ENCODE peak calls at places on chromosomes 16 and 17, in six cellular contexts. One of them, this sample, is unnamed.

GRCh38 chr16:4324871-4325740 is 9.2 kb downstream of the GLIS2 start:
- DNase-seq in heart left ventricle: no peak
- DNase-seq in CD4-positive, alpha-beta T cell: no peak
- DNase-seq in fibroblast of lung: no peak
- DNase-seq in AG09309: no peak
- DNase-seq in bronchial epithelial cell: no peak
- DNase-seq in this sample: no peak

GRCh38 chr17:17681744-17682292 is 560 bp downstream of the RAI1 start:
- DNase-seq in bronchial epithelial cell: no peak
- DNase-seq in heart left ventricle: peak; percentile 53
- DNase-seq in fibroblast of lung: no peak
- DNase-seq in AG09309: no peak
- DNase-seq in CD4-positive, alpha-beta T cell: peak; percentile 15
- DNase-seq in this sample: no peak

GRCh38 chr16:4365014-4365406 is 6.6 kb upstream of the VASN start:
- DNase-seq in CD4-positive, alpha-beta T cell: no peak
- DNase-seq in bronchial epithelial cell: no peak
- DNase-seq in fibroblast of lung: no peak
- DNase-seq in heart left ventricle: no peak
- DNase-seq in AG09309: no peak
- DNase-seq in this sample: no peak

GRCh38 chr16:75247249-75247648 is 4.2 kb downstream of the BCAR1 start:
- DNase-seq in AG09309: no peak
- DNase-seq in CD4-positive, alpha-beta T cell: no peak
- DNase-seq in heart left ventricle: no peak
- DNase-seq in bronchial epithelial cell: no peak
- DNase-seq in fibroblast of lung: no peak
- DNase-seq in this sample: no peak

GRCh38 chr17:41060052-41060604 is at the start of gene KRTAP2-3:
- DNase-seq in fibroblast of lung: peak; percentile 52
- DNase-seq in heart left ventricle: no peak
- DNase-seq in bronchial epithelial cell: peak; percentile 92
- DNase-seq in CD4-positive, alpha-beta T cell: no peak
- DNase-seq in AG09309: peak; percentile 97
- DNase-seq in this sample: no peak

GRCh38 chr17:28282596-28282995 is 36.4 kb upstream of the TMEM97 start:
- DNase-seq in fibroblast of lung: peak; percentile 86
- DNase-seq in bronchial epithelial cell: peak; percentile 92
- DNase-seq in heart left ventricle: no peak
- DNase-seq in AG09309: peak; percentile 66
- DNase-seq in CD4-positive, alpha-beta T cell: no peak
- DNase-seq in this sample: no peak

GRCh38 chr17:1972429-1973160 is 52.5 kb downstream of the RTN4RL1 start:
- DNase-seq in fibroblast of lung: no peak
- DNase-seq in CD4-positive, alpha-beta T cell: no peak
- DNase-seq in AG09309: no peak
- DNase-seq in heart left ventricle: no peak
- DNase-seq in bronchial epithelial cell: no peak
- DNase-seq in this sample: no peak

GRCh38 chr17:46782250-46782953 is 36.1 kb downstream of the WNT3 start:
- DNase-seq in CD4-positive, alpha-beta T cell: no peak
- DNase-seq in bronchial epithelial cell: peak; percentile 35
- DNase-seq in fibroblast of lung: no peak
- DNase-seq in heart left ventricle: no peak
- DNase-seq in AG09309: no peak
- DNase-seq in this sample: no peak

GRCh38 chr17:70859829-70860228 is 690.5 kb downstream of the KCNJ2 start:
- DNase-seq in CD4-positive, alpha-beta T cell: no peak
- DNase-seq in AG09309: no peak
- DNase-seq in bronchial epithelial cell: peak; percentile 42
- DNase-seq in heart left ventricle: no peak
- DNase-seq in fibroblast of lung: no peak
- DNase-seq in this sample: no peak

GRCh38 chr16:51967566-51967965 is 579.4 kb downstream of the TOX3 start:
- DNase-seq in heart left ventricle: no peak
- DNase-seq in bronchial epithelial cell: no peak
- DNase-seq in fibroblast of lung: no peak
- DNase-seq in CD4-positive, alpha-beta T cell: no peak
- DNase-seq in AG09309: no peak
- DNase-seq in this sample: no peak

GRCh38 chr17:13030459-13031305 is 12.9 kb upstream of the ELAC2 start:
- DNase-seq in heart left ventricle: no peak
- DNase-seq in bronchial epithelial cell: peak; percentile 31
- DNase-seq in fibroblast of lung: peak; percentile 72
- DNase-seq in CD4-positive, alpha-beta T cell: peak; percentile 15
- DNase-seq in AG09309: no peak
- DNase-seq in this sample: peak; percentile 45

GRCh38 chr16:50744911-50745310 is 3.0 kb downstream of the CYLD start:
- DNase-seq in heart left ventricle: no peak
- DNase-seq in bronchial epithelial cell: peak; percentile 79
- DNase-seq in fibroblast of lung: no peak
- DNase-seq in CD4-positive, alpha-beta T cell: no peak
- DNase-seq in AG09309: no peak
- DNase-seq in this sample: no peak

GRCh38 chr17:7403043-7403901 is 625 bp downstream of the TMEM256 start:
- DNase-seq in CD4-positive, alpha-beta T cell: peak; percentile 18
- DNase-seq in AG09309: peak; percentile 8
- DNase-seq in heart left ventricle: peak; percentile 76
- DNase-seq in bronchial epithelial cell: no peak
- DNase-seq in fibroblast of lung: no peak
- DNase-seq in this sample: no peak

GRCh38 chr16:24776486-24777220 is 47.2 kb downstream of the TNRC6A start:
- DNase-seq in CD4-positive, alpha-beta T cell: no peak
- DNase-seq in AG09309: peak; percentile 5
- DNase-seq in heart left ventricle: peak; percentile 66
- DNase-seq in fibroblast of lung: peak; percentile 37
- DNase-seq in bronchial epithelial cell: no peak
- DNase-seq in this sample: no peak

GRCh38 chr16:85798901-85799496 is 345 bp downstream of the EMC8 start:
- DNase-seq in fibroblast of lung: peak; percentile 17
- DNase-seq in AG09309: no peak
- DNase-seq in CD4-positive, alpha-beta T cell: no peak
- DNase-seq in heart left ventricle: peak; percentile 45
- DNase-seq in bronchial epithelial cell: peak; percentile 10
- DNase-seq in this sample: no peak

GRCh38 chr17:63070031-63070430 is 104.0 kb downstream of the TANC2 start:
- DNase-seq in CD4-positive, alpha-beta T cell: no peak
- DNase-seq in fibroblast of lung: peak; percentile 59
- DNase-seq in bronchial epithelial cell: no peak
- DNase-seq in heart left ventricle: no peak
- DNase-seq in AG09309: no peak
- DNase-seq in this sample: no peak

GRCh38 chr16:2884041-2884451 is 1.0 kb downstream of the FLYWCH2 start:
- DNase-seq in heart left ventricle: no peak
- DNase-seq in AG09309: no peak
- DNase-seq in CD4-positive, alpha-beta T cell: no peak
- DNase-seq in fibroblast of lung: no peak
- DNase-seq in bronchial epithelial cell: no peak
- DNase-seq in this sample: no peak

GRCh38 chr16:84505249-84506156 is 1.0 kb upstream of the MEAK7 start:
- DNase-seq in CD4-positive, alpha-beta T cell: no peak
- DNase-seq in heart left ventricle: no peak
- DNase-seq in fibroblast of lung: no peak
- DNase-seq in AG09309: no peak
- DNase-seq in bronchial epithelial cell: no peak
- DNase-seq in this sample: no peak

GRCh38 chr17:48440660-48441059 is 10.6 kb upstream of the SKAP1 start:
- DNase-seq in heart left ventricle: no peak
- DNase-seq in CD4-positive, alpha-beta T cell: no peak
- DNase-seq in AG09309: no peak
- DNase-seq in bronchial epithelial cell: no peak
- DNase-seq in fibroblast of lung: no peak
- DNase-seq in this sample: no peak

GRCh38 chr17:81558941-81559806 is 7.0 kb upstream of the FAAP100 start:
- DNase-seq in fibroblast of lung: no peak
- DNase-seq in AG09309: no peak
- DNase-seq in bronchial epithelial cell: no peak
- DNase-seq in CD4-positive, alpha-beta T cell: no peak
- DNase-seq in heart left ventricle: peak; percentile 57
- DNase-seq in this sample: no peak

GRCh38 chr16:63655846-63656245 is 1466.0 kb downstream of the CDH11 start:
- DNase-seq in bronchial epithelial cell: peak; percentile 94
- DNase-seq in fibroblast of lung: no peak
- DNase-seq in heart left ventricle: no peak
- DNase-seq in AG09309: no peak
- DNase-seq in CD4-positive, alpha-beta T cell: no peak
- DNase-seq in this sample: no peak

GRCh38 chr17:60971515-60972369 is 294.1 kb downstream of the BCAS3 start:
- DNase-seq in bronchial epithelial cell: peak; percentile 55
- DNase-seq in AG09309: peak; percentile 24
- DNase-seq in heart left ventricle: no peak
- DNase-seq in CD4-positive, alpha-beta T cell: peak; percentile 5
- DNase-seq in fibroblast of lung: peak; percentile 83
- DNase-seq in this sample: peak; percentile 33

GRCh38 chr17:50208611-50209061 is 7.2 kb upstream of the COL1A1 start:
- DNase-seq in fibroblast of lung: no peak
- DNase-seq in bronchial epithelial cell: no peak
- DNase-seq in AG09309: no peak
- DNase-seq in heart left ventricle: no peak
- DNase-seq in CD4-positive, alpha-beta T cell: no peak
- DNase-seq in this sample: no peak

GRCh38 chr16:17396762-17397498 is 73.8 kb downstream of the XYLT1 start:
- DNase-seq in fibroblast of lung: peak; percentile 78
- DNase-seq in AG09309: no peak
- DNase-seq in CD4-positive, alpha-beta T cell: peak; percentile 15
- DNase-seq in bronchial epithelial cell: no peak
- DNase-seq in heart left ventricle: no peak
- DNase-seq in this sample: peak; percentile 72

GRCh38 chr16:2713523-2713922 is 6.5 kb downstream of the PRSS27 start:
- DNase-seq in AG09309: no peak
- DNase-seq in heart left ventricle: no peak
- DNase-seq in fibroblast of lung: no peak
- DNase-seq in bronchial epithelial cell: no peak
- DNase-seq in CD4-positive, alpha-beta T cell: no peak
- DNase-seq in this sample: no peak

DNA sequence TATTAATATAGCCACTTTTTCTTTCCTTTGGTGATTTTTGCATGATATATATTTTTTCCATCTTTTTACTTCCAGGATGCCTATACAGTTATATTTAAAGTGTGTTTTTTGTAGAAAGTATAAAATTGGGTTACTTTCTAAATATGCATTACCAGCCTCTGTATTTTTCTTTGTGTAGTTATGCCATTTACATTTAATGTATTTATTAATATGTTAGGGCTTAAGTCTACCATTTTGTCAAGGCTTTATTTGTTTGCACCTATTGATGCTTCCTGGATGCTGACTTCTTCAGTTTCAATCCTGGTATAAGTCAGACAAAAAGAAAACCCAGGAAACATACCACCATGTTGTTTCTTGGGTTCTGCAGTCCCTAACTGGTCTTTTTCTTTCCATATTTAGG is 911.1 kb upstream of the GOT2 start:
- DNase-seq in CD4-positive, alpha-beta T cell: no peak
- DNase-seq in AG09309: no peak
- DNase-seq in fibroblast of lung: no peak
- DNase-seq in heart left ventricle: no peak
- DNase-seq in bronchial epithelial cell: no peak
- DNase-seq in this sample: no peak
- TF ChIP-seq CTCF in CD4-positive, alpha-beta T cell: no peak
- TF ChIP-seq CTCF in AG09309: no peak
- TF ChIP-seq CTCF in fibroblast of lung: no peak
- TF ChIP-seq CTCF in heart left ventricle: no peak
- TF ChIP-seq CTCF in bronchial epithelial cell: no peak
- TF ChIP-seq CTCF in this sample: no peak

DNA sequence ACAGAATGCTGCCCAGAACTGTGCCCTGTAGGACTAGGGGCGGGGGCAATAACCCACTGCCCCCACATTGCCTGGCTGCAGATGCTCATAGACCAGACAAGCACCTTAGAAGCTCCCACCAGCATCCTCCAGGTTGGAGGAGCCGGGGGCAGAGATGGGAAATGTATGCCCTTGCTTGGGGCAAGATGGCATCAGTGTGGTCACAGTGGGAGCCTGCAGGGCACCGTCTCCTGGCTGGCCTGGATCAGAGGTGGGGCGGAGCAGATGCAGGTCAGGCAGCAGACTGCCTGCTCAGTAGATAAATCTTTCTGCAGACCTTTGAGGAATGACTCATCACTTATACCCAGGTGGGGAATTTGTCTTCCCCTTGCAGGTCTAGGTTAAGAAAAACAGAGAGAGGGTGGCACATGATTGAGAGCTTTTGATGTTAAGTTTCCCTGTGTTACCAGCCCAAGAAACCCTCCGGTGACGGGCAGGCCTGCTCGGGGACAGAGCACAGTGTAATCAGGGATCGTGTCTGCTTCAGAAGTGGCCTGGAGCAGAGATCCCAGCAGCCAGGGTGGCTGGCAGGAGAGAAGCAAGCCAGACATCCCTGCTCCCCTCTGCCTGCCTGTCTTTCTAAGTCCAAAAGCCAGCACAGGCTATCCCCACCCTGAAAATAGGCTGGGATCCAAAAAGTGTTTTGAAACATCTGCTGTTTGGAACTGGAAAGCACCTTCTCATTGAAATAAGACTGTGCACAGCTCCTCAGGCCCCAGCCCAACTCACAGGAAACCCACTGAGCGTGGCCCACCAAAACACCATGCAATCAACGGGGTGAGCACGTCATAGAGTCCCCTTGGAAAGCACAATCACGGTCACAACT is 50.7 kb upstream of the RPL38 start:
- DNase-seq in bronchial epithelial cell: no peak
- DNase-seq in CD4-positive, alpha-beta T cell: no peak
- DNase-seq in fibroblast of lung: no peak
- DNase-seq in AG09309: no peak
- DNase-seq in heart left ventricle: no peak
- DNase-seq in this sample: no peak
- TF ChIP-seq CTCF in bronchial epithelial cell: no peak
- TF ChIP-seq CTCF in CD4-positive, alpha-beta T cell: no peak
- TF ChIP-seq CTCF in fibroblast of lung: no peak
- TF ChIP-seq CTCF in AG09309: no peak
- TF ChIP-seq CTCF in heart left ventricle: no peak
- TF ChIP-seq CTCF in this sample: no peak

GRCh38 chr17:37438141-37438540 is 31.5 kb downstream of the TADA2A start:
- DNase-seq in heart left ventricle: no peak
- DNase-seq in bronchial epithelial cell: peak; percentile 21
- DNase-seq in CD4-positive, alpha-beta T cell: no peak
- DNase-seq in fibroblast of lung: no peak
- DNase-seq in AG09309: no peak
- DNase-seq in this sample: no peak
- TF ChIP-seq CTCF in heart left ventricle: no peak
- TF ChIP-seq CTCF in bronchial epithelial cell: peak; percentile 33
- TF ChIP-seq CTCF in CD4-positive, alpha-beta T cell: no peak
- TF ChIP-seq CTCF in fibroblast of lung: no peak
- TF ChIP-seq CTCF in AG09309: peak; percentile 15
- TF ChIP-seq CTCF in this sample: peak; percentile 14

GRCh38 chr16:28538733-28539596 is at the start of gene NUPR1:
- DNase-seq in AG09309: peak; percentile 97
- DNase-seq in CD4-positive, alpha-beta T cell: no peak
- DNase-seq in fibroblast of lung: peak; percentile 99
- DNase-seq in heart left ventricle: peak; percentile 95
- DNase-seq in bronchial epithelial cell: peak; percentile 88
- DNase-seq in this sample: peak; percentile 99
- TF ChIP-seq CTCF in AG09309: no peak
- TF ChIP-seq CTCF in CD4-positive, alpha-beta T cell: no peak
- TF ChIP-seq CTCF in fibroblast of lung: no peak
- TF ChIP-seq CTCF in heart left ventricle: no peak
- TF ChIP-seq CTCF in bronchial epithelial cell: no peak
- TF ChIP-seq CTCF in this sample: no peak

GRCh38 chr17:19753661-19754463 is 5.8 kb upstream of the ALDH3A1 start:
- DNase-seq in CD4-positive, alpha-beta T cell: no peak
- DNase-seq in fibroblast of lung: no peak
- DNase-seq in AG09309: no peak
- DNase-seq in bronchial epithelial cell: peak; percentile 61
- DNase-seq in heart left ventricle: peak; percentile 55
- DNase-seq in this sample: peak; percentile 64
- TF ChIP-seq CTCF in CD4-positive, alpha-beta T cell: no peak
- TF ChIP-seq CTCF in fibroblast of lung: peak; percentile 20
- TF ChIP-seq CTCF in AG09309: peak; percentile 51
- TF ChIP-seq CTCF in bronchial epithelial cell: peak; percentile 88
- TF ChIP-seq CTCF in heart left ventricle: peak; percentile 39
- TF ChIP-seq CTCF in this sample: peak; percentile 91

This sample was measured in LNCaP clone FGC.